ENCODE peak calls at places on chromosomes 11 and 22, in eight cellular contexts. One of them, this sample, is unnamed.
A peak's percentile ranks its signal among the peaks of the same experiment; 100 is the strongest.

GRCh38 chr11:121291896-121292502 is 572 bp upstream of the SC5D start:
- DNase-seq in fibroblast of the aortic adventitia: peak; percentile 16
- DNase-seq in uterus: no peak
- DNase-seq in HFF-Myc: no peak
- DNase-seq in WERI-Rb-1: no peak
- DNase-seq in cardiac fibroblast: no peak
- DNase-seq in body of pancreas: no peak
- DNase-seq in RWPE1: no peak
- DNase-seq in this sample: peak; percentile 8

GRCh38 chr11:72519220-72519881 is 85.0 kb upstream of the CLPB start:
- DNase-seq in HFF-Myc: peak; percentile 24
- DNase-seq in uterus: no peak
- DNase-seq in WERI-Rb-1: peak; percentile 54
- DNase-seq in fibroblast of the aortic adventitia: peak; percentile 23
- DNase-seq in cardiac fibroblast: peak; percentile 17
- DNase-seq in body of pancreas: no peak
- DNase-seq in RWPE1: no peak
- DNase-seq in this sample: no peak

GRCh38 chr11:122633219-122633829 is 22.2 kb upstream of the UBASH3B start:
- DNase-seq in uterus: no peak
- DNase-seq in WERI-Rb-1: no peak
- DNase-seq in fibroblast of the aortic adventitia: peak; percentile 78
- DNase-seq in HFF-Myc: no peak
- DNase-seq in cardiac fibroblast: peak; percentile 86
- DNase-seq in body of pancreas: no peak
- DNase-seq in RWPE1: peak; percentile 30
- DNase-seq in this sample: no peak

GRCh38 chr11:69419662-69420061 is 61.8 kb upstream of the LINC01488 start:
- DNase-seq in cardiac fibroblast: peak; percentile 13
- DNase-seq in RWPE1: no peak
- DNase-seq in WERI-Rb-1: no peak
- DNase-seq in HFF-Myc: no peak
- DNase-seq in uterus: no peak
- DNase-seq in body of pancreas: no peak
- DNase-seq in fibroblast of the aortic adventitia: no peak
- DNase-seq in this sample: no peak

GRCh38 chr11:66327171-66328035 is 8.8 kb downstream of the RIN1 start:
- DNase-seq in fibroblast of the aortic adventitia: peak; percentile 59
- DNase-seq in WERI-Rb-1: no peak
- DNase-seq in body of pancreas: no peak
- DNase-seq in cardiac fibroblast: peak; percentile 81
- DNase-seq in RWPE1: peak; percentile 54
- DNase-seq in HFF-Myc: no peak
- DNase-seq in uterus: no peak
- DNase-seq in this sample: no peak

GRCh38 chr22:46830001-46830715 is 67.7 kb downstream of the TBC1D22A start:
- DNase-seq in body of pancreas: peak; percentile 30
- DNase-seq in cardiac fibroblast: peak; percentile 49
- DNase-seq in HFF-Myc: no peak
- DNase-seq in fibroblast of the aortic adventitia: peak; percentile 80
- DNase-seq in WERI-Rb-1: no peak
- DNase-seq in uterus: no peak
- DNase-seq in RWPE1: peak; percentile 25
- DNase-seq in this sample: no peak

GRCh38 chr11:86103808-86104207 is 34.9 kb upstream of the PICALM start:
- DNase-seq in uterus: no peak
- DNase-seq in body of pancreas: no peak
- DNase-seq in RWPE1: peak; percentile 7
- DNase-seq in cardiac fibroblast: no peak
- DNase-seq in HFF-Myc: no peak
- DNase-seq in WERI-Rb-1: no peak
- DNase-seq in fibroblast of the aortic adventitia: no peak
- DNase-seq in this sample: no peak

GRCh38 chr11:93024376-93024775 is 54.9 kb downstream of the MTNR1B start:
- DNase-seq in RWPE1: no peak
- DNase-seq in uterus: no peak
- DNase-seq in WERI-Rb-1: no peak
- DNase-seq in fibroblast of the aortic adventitia: peak; percentile 48
- DNase-seq in cardiac fibroblast: peak; percentile 25
- DNase-seq in HFF-Myc: no peak
- DNase-seq in body of pancreas: no peak
- DNase-seq in this sample: no peak

GRCh38 chr11:68855205-68855978 is 13.7 kb upstream of the CPT1A start:
- DNase-seq in RWPE1: no peak
- DNase-seq in HFF-Myc: no peak
- DNase-seq in cardiac fibroblast: peak; percentile 13
- DNase-seq in body of pancreas: peak; percentile 28
- DNase-seq in WERI-Rb-1: no peak
- DNase-seq in uterus: no peak
- DNase-seq in fibroblast of the aortic adventitia: no peak
- DNase-seq in this sample: no peak

GRCh38 chr22:44031111-44031963 is 7.2 kb downstream of the PARVB start:
- DNase-seq in body of pancreas: no peak
- DNase-seq in uterus: no peak
- DNase-seq in cardiac fibroblast: peak; percentile 55
- DNase-seq in WERI-Rb-1: no peak
- DNase-seq in HFF-Myc: no peak
- DNase-seq in RWPE1: no peak
- DNase-seq in fibroblast of the aortic adventitia: no peak
- DNase-seq in this sample: no peak

GRCh38 chr11:47186076-47186936 is at the start of gene PACSIN3:
- DNase-seq in WERI-Rb-1: peak; percentile 70
- DNase-seq in body of pancreas: peak; percentile 75
- DNase-seq in RWPE1: peak; percentile 55
- DNase-seq in fibroblast of the aortic adventitia: no peak
- DNase-seq in HFF-Myc: no peak
- DNase-seq in cardiac fibroblast: peak; percentile 24
- DNase-seq in uterus: no peak
- DNase-seq in this sample: no peak
- TF ChIP-seq CTCF in WERI-Rb-1: no peak
- TF ChIP-seq CTCF in body of pancreas: peak; percentile 24
- TF ChIP-seq CTCF in RWPE1: no peak
- TF ChIP-seq CTCF in fibroblast of the aortic adventitia: peak; percentile 0
- TF ChIP-seq CTCF in HFF-Myc: no peak
- TF ChIP-seq CTCF in cardiac fibroblast: no peak
- TF ChIP-seq CTCF in uterus: no peak
- TF ChIP-seq CTCF in this sample: no peak

GRCh38 chr11:5204787-5205186 is 4.3 kb upstream of the OR51V1 start:
- DNase-seq in fibroblast of the aortic adventitia: peak; percentile 88
- DNase-seq in cardiac fibroblast: peak; percentile 84
- DNase-seq in WERI-Rb-1: peak; percentile 6
- DNase-seq in uterus: no peak
- DNase-seq in HFF-Myc: peak; percentile 31
- DNase-seq in body of pancreas: no peak
- DNase-seq in RWPE1: peak; percentile 70
- DNase-seq in this sample: peak; percentile 20
- TF ChIP-seq CTCF in fibroblast of the aortic adventitia: peak; percentile 69
- TF ChIP-seq CTCF in cardiac fibroblast: peak; percentile 58
- TF ChIP-seq CTCF in WERI-Rb-1: peak; percentile 38
- TF ChIP-seq CTCF in uterus: peak; percentile 26
- TF ChIP-seq CTCF in HFF-Myc: peak; percentile 38
- TF ChIP-seq CTCF in body of pancreas: peak; percentile 40
- TF ChIP-seq CTCF in RWPE1: peak; percentile 40
- TF ChIP-seq CTCF in this sample: peak; percentile 67

DNA sequence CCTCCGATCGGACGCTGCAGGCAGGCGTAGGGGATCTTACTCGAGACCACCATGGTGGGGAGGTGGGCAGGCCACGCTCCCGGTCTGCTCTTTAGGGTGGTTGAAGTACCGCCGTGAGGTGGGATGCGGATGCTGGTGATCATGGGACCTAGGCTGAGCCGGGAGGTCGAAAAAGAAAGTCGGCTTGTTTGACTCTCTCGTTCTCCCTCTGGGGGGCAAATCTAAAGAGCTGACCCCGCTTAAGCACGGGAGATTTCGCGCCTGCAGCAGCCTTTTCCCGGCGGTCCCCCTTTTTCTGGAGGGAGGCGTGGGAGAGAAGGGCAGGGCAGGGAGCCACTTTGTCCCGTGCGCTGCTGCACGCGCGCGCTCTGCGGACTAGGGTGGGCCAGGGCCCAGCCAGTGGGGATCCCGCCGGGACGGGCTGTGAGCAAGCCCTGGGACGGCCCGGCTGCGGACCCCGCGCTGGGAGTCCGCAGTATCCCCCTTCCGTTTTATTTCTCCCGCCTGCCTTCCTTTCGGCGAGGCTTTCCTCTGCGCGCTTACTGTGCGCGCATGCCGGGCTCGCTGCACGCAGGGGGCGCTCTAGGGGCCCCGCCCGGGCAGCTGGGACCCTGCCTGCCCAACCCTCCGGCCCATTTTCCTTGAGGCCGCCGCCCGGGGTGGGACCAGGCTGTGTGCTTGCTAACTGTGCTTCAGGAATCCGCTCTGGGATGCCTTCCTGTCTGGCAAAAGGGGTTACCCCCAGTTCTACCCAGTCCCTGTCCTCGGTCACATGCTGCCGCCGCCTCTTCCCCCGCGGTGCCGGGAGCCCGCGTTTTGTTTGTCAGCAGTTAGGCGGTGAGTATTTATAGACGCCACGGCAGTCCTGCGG is 81.0 kb downstream of the PRR5L start:
- DNase-seq in WERI-Rb-1: peak; percentile 42
- DNase-seq in RWPE1: peak; percentile 33
- DNase-seq in HFF-Myc: no peak
- DNase-seq in cardiac fibroblast: peak; percentile 68
- DNase-seq in fibroblast of the aortic adventitia: peak; percentile 18
- DNase-seq in body of pancreas: peak; percentile 36
- DNase-seq in uterus: no peak
- DNase-seq in this sample: no peak
- TF ChIP-seq CTCF in WERI-Rb-1: peak; percentile 56
- TF ChIP-seq CTCF in RWPE1: peak; percentile 77
- TF ChIP-seq CTCF in HFF-Myc: peak; percentile 75
- TF ChIP-seq CTCF in cardiac fibroblast: peak; percentile 58
- TF ChIP-seq CTCF in fibroblast of the aortic adventitia: peak; percentile 46
- TF ChIP-seq CTCF in body of pancreas: peak; percentile 39
- TF ChIP-seq CTCF in uterus: no peak
- TF ChIP-seq CTCF in this sample: peak; percentile 68

GRCh38 chr11:112023104-112023503 is 2.1 kb upstream of the DLAT start:
- DNase-seq in fibroblast of the aortic adventitia: no peak
- DNase-seq in HFF-Myc: no peak
- DNase-seq in WERI-Rb-1: no peak
- DNase-seq in cardiac fibroblast: no peak
- DNase-seq in RWPE1: no peak
- DNase-seq in body of pancreas: no peak
- DNase-seq in uterus: no peak
- DNase-seq in this sample: no peak
- TF ChIP-seq CTCF in fibroblast of the aortic adventitia: no peak
- TF ChIP-seq CTCF in HFF-Myc: no peak
- TF ChIP-seq CTCF in WERI-Rb-1: no peak
- TF ChIP-seq CTCF in cardiac fibroblast: no peak
- TF ChIP-seq CTCF in RWPE1: no peak
- TF ChIP-seq CTCF in body of pancreas: no peak
- TF ChIP-seq CTCF in uterus: no peak
- TF ChIP-seq CTCF in this sample: no peak

GRCh38 chr11:46391578-46392420 is at the start of gene CHRM4:
- DNase-seq in body of pancreas: peak; percentile 53
- DNase-seq in WERI-Rb-1: peak; percentile 86
- DNase-seq in fibroblast of the aortic adventitia: no peak
- DNase-seq in RWPE1: peak; percentile 51
- DNase-seq in HFF-Myc: no peak
- DNase-seq in cardiac fibroblast: no peak
- DNase-seq in uterus: no peak
- DNase-seq in this sample: no peak
- TF ChIP-seq CTCF in body of pancreas: peak; percentile 22
- TF ChIP-seq CTCF in WERI-Rb-1: peak; percentile 80
- TF ChIP-seq CTCF in fibroblast of the aortic adventitia: peak; percentile 17
- TF ChIP-seq CTCF in RWPE1: peak; percentile 37
- TF ChIP-seq CTCF in HFF-Myc: peak; percentile 37
- TF ChIP-seq CTCF in cardiac fibroblast: peak; percentile 3
- TF ChIP-seq CTCF in uterus: no peak
- TF ChIP-seq CTCF in this sample: peak; percentile 44

DNA sequence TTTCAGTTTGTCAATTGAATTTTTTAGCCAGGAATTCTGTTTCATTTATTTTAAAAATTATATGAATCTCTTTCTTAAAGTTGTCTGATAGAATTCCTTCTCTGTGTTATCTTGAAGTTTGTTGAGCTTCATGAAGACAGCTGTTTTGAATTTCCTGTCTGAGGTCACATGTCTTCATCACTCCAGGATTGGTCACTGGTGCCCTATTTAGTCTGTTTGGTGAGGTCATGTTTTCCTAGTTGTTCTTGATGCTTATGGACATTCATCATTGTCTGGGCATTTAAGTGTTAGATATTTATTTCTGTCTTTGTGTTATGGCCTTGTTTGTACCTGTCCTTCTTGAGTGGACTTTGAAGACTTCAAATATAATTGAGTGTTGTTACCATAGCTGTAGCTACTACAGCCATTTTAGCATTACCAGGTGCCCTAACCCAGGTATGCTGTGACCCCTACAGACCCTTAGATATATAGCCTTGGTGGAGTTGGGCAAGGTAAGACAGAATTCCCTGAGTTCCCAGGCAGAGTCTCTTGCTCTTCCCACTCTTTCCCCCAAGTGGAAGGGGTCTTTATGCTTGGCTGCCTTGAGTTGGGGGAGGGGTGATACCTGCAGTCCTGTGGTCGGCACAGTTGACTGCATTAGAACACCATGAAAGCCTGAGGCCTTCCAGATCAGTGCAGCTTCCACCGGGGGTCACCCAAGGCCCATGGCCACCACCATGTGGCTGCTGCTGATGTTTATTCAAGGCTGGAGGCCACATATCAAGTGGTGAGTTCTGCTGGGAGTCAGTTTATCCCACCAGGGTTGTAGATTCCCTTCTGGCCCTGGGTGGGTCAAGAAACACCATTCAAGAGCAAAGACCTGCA is 229.6 kb downstream of the DYNC2H1 start:
- DNase-seq in fibroblast of the aortic adventitia: peak; percentile 64
- DNase-seq in WERI-Rb-1: peak; percentile 62
- DNase-seq in uterus: no peak
- DNase-seq in cardiac fibroblast: peak; percentile 82
- DNase-seq in RWPE1: no peak
- DNase-seq in body of pancreas: no peak
- DNase-seq in HFF-Myc: peak; percentile 26
- DNase-seq in this sample: no peak
- TF ChIP-seq CTCF in fibroblast of the aortic adventitia: no peak
- TF ChIP-seq CTCF in WERI-Rb-1: peak; percentile 58
- TF ChIP-seq CTCF in uterus: no peak
- TF ChIP-seq CTCF in cardiac fibroblast: no peak
- TF ChIP-seq CTCF in RWPE1: no peak
- TF ChIP-seq CTCF in body of pancreas: no peak
- TF ChIP-seq CTCF in HFF-Myc: no peak
- TF ChIP-seq CTCF in this sample: peak; percentile 25

DNA sequence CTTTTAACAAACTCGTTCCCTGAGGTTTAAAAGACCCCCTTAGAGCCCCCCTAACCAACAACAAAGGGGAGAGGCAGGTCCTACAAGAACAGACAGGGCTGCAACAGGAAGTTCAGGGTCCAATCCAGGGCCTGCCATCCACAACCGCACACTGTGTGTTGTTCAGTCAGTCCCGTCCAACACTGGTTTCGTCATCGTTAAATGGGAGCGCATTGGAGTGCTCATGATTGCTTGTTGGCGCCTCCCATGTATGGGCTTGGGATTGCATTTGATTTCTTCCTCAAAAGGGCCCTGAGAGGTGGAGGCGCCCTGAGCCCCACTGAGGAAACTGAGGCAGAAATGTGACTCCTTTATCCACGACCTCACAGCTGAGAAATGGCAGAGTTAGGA is 174.1 kb downstream of the MN1 start:
- DNase-seq in cardiac fibroblast: no peak
- DNase-seq in RWPE1: no peak
- DNase-seq in body of pancreas: no peak
- DNase-seq in uterus: no peak
- DNase-seq in WERI-Rb-1: no peak
- DNase-seq in fibroblast of the aortic adventitia: no peak
- DNase-seq in HFF-Myc: no peak
- DNase-seq in this sample: no peak
- TF ChIP-seq CTCF in cardiac fibroblast: no peak
- TF ChIP-seq CTCF in RWPE1: no peak
- TF ChIP-seq CTCF in body of pancreas: no peak
- TF ChIP-seq CTCF in uterus: no peak
- TF ChIP-seq CTCF in WERI-Rb-1: peak; percentile 28
- TF ChIP-seq CTCF in fibroblast of the aortic adventitia: no peak
- TF ChIP-seq CTCF in HFF-Myc: no peak
- TF ChIP-seq CTCF in this sample: no peak

This sample was measured in retinal pigment epithelial cell.